ENCODE peak calls at places on chromosomes 6 and 20, in ten cellular contexts. N is coronary artery; L is activated naive CD4-positive, alpha-beta T cell treated with anti-CD3 and anti-CD28 coated beads, Interleukin-2, amount 50 U/mL, for 16 hours; T is mucosa of descending colon; E is neural crest cell; H is lung; P is ovary; S is glomerular endothelial cell; Q is astrocyte of the spinal cord; U is GM12864. M is an unnamed sample.

GRCh38 chr20:16505894-16506293 is 67.4 kb downstream of the KIF16B start:
- DNase-seq in S (no peak), E (no peak), L (no peak), P (no peak), U (peak), N (no peak), T (no peak), Q (no peak), H (no peak), M (no peak)

GRCh38 chr20:60851826-60852704 is 400.0 kb upstream of the CDH4 start:
- DNase-seq in T (no peak), P (no peak), Q (no peak), U (no peak), S (no peak), N (no peak), L (no peak), E (peak), H (no peak), M (peak)

GRCh38 chr6:13163161-13163944 is 165.0 kb downstream of the TBC1D7 start:
- DNase-seq in Q (no peak), U (no peak), S (no peak), L (no peak), P (no peak), N (no peak), H (no peak), T (no peak), E (no peak), M (no peak)

GRCh38 chr20:5945963-5946362 is 4.4 kb downstream of the TRMT6 start:
- DNase-seq in P (no peak), L (no peak), H (no peak), U (no peak), S (no peak), T (no peak), N (no peak), E (no peak), Q (peak), M (peak)

GRCh38 chr6:4661391-4661790 is 114.8 kb upstream of the CDYL start:
- DNase-seq in P (no peak), U (no peak), H (no peak), E (no peak), T (no peak), N (peak), Q (no peak), S (no peak), L (no peak), M (no peak)

GRCh38 chr20:62361799-62362589 is 5.1 kb downstream of the LAMA5 start:
- DNase-seq in L (no peak), E (no peak), S (no peak), H (peak), U (no peak), Q (no peak), N (peak), T (peak), P (peak), M (no peak)

GRCh38 chr6:157219201-157220200 is 103.8 kb downstream of the TMEM242 start:
- DNase-seq in L (no peak), U (no peak), Q (peak), E (no peak), N (peak), S (no peak), P (no peak), T (no peak), H (no peak), M (peak)

GRCh38 chr6:131687022-131687421 is 14.2 kb downstream of the OR2A4 start:
- DNase-seq in P (no peak), S (no peak), H (no peak), T (no peak), N (no peak), E (no peak), L (no peak), Q (no peak), U (no peak), M (no peak)

GRCh38 chr6:20875369-20875963 is 341.2 kb downstream of the CDKAL1 start:
- DNase-seq in H (no peak), E (peak), U (no peak), S (no peak), T (no peak), P (peak), L (no peak), N (no peak), Q (peak), M (peak)

GRCh38 chr6:118952683-118953082 is 17.7 kb upstream of the MCM9 start:
- DNase-seq in T (no peak), U (no peak), S (no peak), L (no peak), P (no peak), Q (no peak), E (no peak), H (no peak), N (no peak), M (no peak)

GRCh38 chr6:17015551-17016381 is 86.1 kb upstream of the STMND1 start:
- DNase-seq in U (no peak), P (no peak), S (no peak), N (no peak), E (no peak), H (peak), T (peak), L (peak), Q (no peak), M (no peak)

GRCh38 chr20:64222273-64222672 is 33.3 kb upstream of the PCMTD2 start:
- DNase-seq in P (no peak), Q (peak), N (no peak), T (no peak), U (no peak), E (no peak), H (no peak), S (no peak), L (no peak), M (peak)

GRCh38 chr6:170561550-170561949 is 7.4 kb downstream of the TBP start:
- DNase-seq in H (no peak), N (no peak), P (no peak), L (no peak), T (no peak), S (no peak), E (no peak), Q (no peak), U (no peak), M (no peak)